ENCODE peak calls at places on chromosome 16, in six cellular contexts. N is breast epithelium, P is sigmoid colon, X is transverse colon, B is lower leg skin, J is adrenal gland. V is an unnamed sample.

GRCh38 chr16:61921373-61921772 is 114.9 kb downstream of the CDH8 start:
- DNase-seq in B (no peak), N (no peak), P (no peak), X (no peak), J (no peak), V (no peak)

GRCh38 chr16:2230376-2230775 is 5.9 kb upstream of the DNASE1L2 start:
- DNase-seq in B (no peak), P (no peak), X (no peak), N (no peak), J (no peak), V (no peak)

GRCh38 chr16:2016407-2016922 is 3.1 kb upstream of the NPW start:
- DNase-seq in B (no peak), P (no peak), N (no peak), X (no peak), J (no peak), V (peak; percentile 56)

GRCh38 chr16:47888142-47888541 is 267.7 kb downstream of the ABCC12 start:
- DNase-seq in B (no peak), P (no peak), J (no peak), X (no peak), N (no peak), V (no peak)

GRCh38 chr16:89737341-89738071 is 16.2 kb downstream of the ZNF276 start:
- DNase-seq in B (no peak), N (no peak), X (no peak), J (no peak), P (no peak), V (no peak)

GRCh38 chr16:85428168-85428898 is 184.8 kb upstream of the GSE1 start:
- DNase-seq in B (no peak), N (no peak), X (peak; percentile 62), J (no peak), P (peak; percentile 66), V (peak; percentile 69)

GRCh38 chr16:78648517-78648916 is 549.1 kb downstream of the WWOX start:
- DNase-seq in J (peak; percentile 20), N (no peak), B (no peak), P (no peak), X (no peak), V (no peak)

GRCh38 chr16:29899516-29900101 is at the start of gene SEZ6L2:
- DNase-seq in J (peak; percentile 83), X (peak; percentile 86), N (peak; percentile 83), B (no peak), P (no peak), V (peak; percentile 66)

GRCh38 chr16:56764835-56765234 is 34.9 kb downstream of the NUP93 start:
- DNase-seq in P (no peak), X (no peak), J (no peak), B (no peak), N (no peak), V (no peak)

GRCh38 chr16:27547134-27547533 is 2.6 kb downstream of the GTF3C1 start:
- DNase-seq in N (no peak), P (peak; percentile 29), B (peak; percentile 23), X (no peak), J (no peak), V (peak; percentile 66)

GRCh38 chr16:46830417-46830901 is 521 bp downstream of the C16orf87 start:
- DNase-seq in N (no peak), X (peak; percentile 48), B (no peak), J (peak; percentile 53), P (no peak), V (peak; percentile 60)

GRCh38 chr16:73143681-73144370 is 95.9 kb upstream of the ZFHX3 start:
- DNase-seq in P (no peak), J (no peak), X (no peak), B (no peak), N (no peak), V (no peak)

GRCh38 chr16:49696414-49697101 is 159.4 kb downstream of the ZNF423 start:
- DNase-seq in N (no peak), B (no peak), J (no peak), X (no peak), P (no peak), V (no peak)

GRCh38 chr16:74842413-74842812 is 67.8 kb upstream of the FA2H start:
- DNase-seq in P (no peak), B (no peak), N (no peak), J (no peak), X (no peak), V (no peak)

GRCh38 chr16:17483266-17483864 is 12.6 kb upstream of the XYLT1 start:
- DNase-seq in B (no peak), J (no peak), N (no peak), X (no peak), P (no peak), V (no peak)

GRCh38 chr16:88003316-88003715 is 52.1 kb downstream of the BANP start:
- DNase-seq in B (no peak), X (no peak), J (no peak), N (no peak), P (peak; percentile 6), V (no peak)

GRCh38 chr16:88005148-88005547 is 53.9 kb downstream of the BANP start:
- DNase-seq in X (no peak), P (peak; percentile 48), N (no peak), J (no peak), B (no peak), V (peak; percentile 70)

GRCh38 chr16:88004391-88004790 is 53.2 kb downstream of the BANP start:
- DNase-seq in J (no peak), N (no peak), P (peak; percentile 61), B (no peak), X (no peak), V (no peak)

GRCh38 chr16:88002749-88003148 is 51.5 kb downstream of the BANP start:
- DNase-seq in P (peak; percentile 25), X (no peak), B (no peak), J (no peak), N (no peak), V (no peak)

GRCh38 chr16:88003736-88004135 is 52.5 kb downstream of the BANP start:
- DNase-seq in B (no peak), P (peak; percentile 10), X (no peak), J (no peak), N (no peak), V (no peak)
- TF ChIP-seq POLR2A in B (no peak), P (no peak), X (no peak), J (no peak), N (no peak), V (no peak)

GRCh38 chr16:66274335-66275110 is 92.0 kb upstream of the CDH5 start:
- DNase-seq in B (no peak), X (no peak), J (no peak), N (no peak), P (peak; percentile 34), V (peak; percentile 57)
- TF ChIP-seq CTCF in B (no peak), X (no peak), J (peak; percentile 41), N (no peak), P (no peak), V (no peak)

DNA sequence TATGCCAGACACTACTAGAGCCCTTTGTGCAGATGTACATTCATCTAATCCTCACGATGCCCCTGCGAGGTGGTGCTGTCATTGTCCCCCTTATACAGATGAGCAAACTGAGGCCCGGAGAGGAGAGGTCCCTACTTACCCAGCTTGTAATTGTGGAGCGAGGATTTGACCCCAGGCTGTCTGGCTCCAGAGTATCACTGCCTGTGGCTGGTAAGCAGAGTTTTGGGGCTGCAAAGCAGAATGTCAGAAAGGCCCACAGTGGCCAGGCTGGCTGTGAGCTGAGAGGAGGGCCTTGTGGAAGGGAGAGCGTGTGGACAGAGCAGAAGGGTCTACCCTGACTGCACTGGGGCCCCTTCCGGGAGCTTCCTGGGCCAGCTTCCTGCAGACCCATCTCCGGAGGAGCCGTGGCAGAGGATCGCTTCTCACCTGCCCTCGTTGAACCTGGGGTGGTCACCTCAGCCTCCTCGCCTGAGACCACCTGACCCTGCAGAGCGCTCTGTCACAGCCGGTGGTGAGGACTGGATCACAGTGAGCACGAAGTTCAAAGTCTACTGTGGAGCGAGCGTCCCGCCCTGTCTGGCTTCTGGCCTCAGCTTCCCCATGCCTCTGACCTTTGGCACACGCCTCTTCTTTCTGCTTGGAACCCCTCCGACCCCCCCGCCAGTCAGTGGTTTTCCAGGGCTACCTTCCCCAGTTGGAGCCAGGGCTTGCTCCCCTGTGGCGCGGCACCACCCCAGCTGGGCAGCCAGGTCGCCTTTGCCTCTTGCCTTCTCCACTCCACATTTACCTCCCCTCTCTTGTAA is 12.1 kb downstream of the CMIP start:
- DNase-seq in X (peak; percentile 77), P (no peak), N (no peak), J (no peak), B (no peak), V (no peak)
- TF ChIP-seq POLR2A in X (no peak), P (no peak), N (no peak), J (no peak), B (no peak), V (no peak)

GRCh38 chr16:14562691-14563491 is 67.2 kb downstream of the PARN start:
- DNase-seq in X (peak; percentile 41), P (peak; percentile 68), N (no peak), B (peak; percentile 55), J (peak; percentile 51), V (peak; percentile 11)
- TF ChIP-seq CTCF in X (peak; percentile 16), P (peak; percentile 44), N (no peak), B (no peak), J (peak; percentile 31), V (no peak)

GRCh38 chr16:25258856-25259179 is 1.2 kb upstream of the ZKSCAN2 start:
- DNase-seq in P (no peak), J (no peak), N (no peak), B (no peak), X (no peak), V (no peak)

GRCh38 chr16:25260416-25260815 is 2.8 kb upstream of the ZKSCAN2 start:
- DNase-seq in X (no peak), N (no peak), B (no peak), P (no peak), J (no peak), V (no peak)

GRCh38 chr16:25256821-25257503 is 683 bp downstream of the ZKSCAN2 start:
- DNase-seq in P (no peak), B (peak; percentile 15), N (no peak), J (peak; percentile 18), X (peak; percentile 10), V (peak; percentile 46)

GRCh38 chr16:25257956-25258855 is 561 bp upstream of the ZKSCAN2 start:
- DNase-seq in P (peak; percentile 93), J (peak; percentile 76), B (peak; percentile 56), X (peak; percentile 87), N (peak; percentile 86), V (peak; percentile 92)

GRCh38 chr16:25257504-25257955 is at the start of gene ZKSCAN2:
- DNase-seq in J (peak; percentile 92), N (peak; percentile 91), P (peak; percentile 95), X (peak; percentile 95), B (peak; percentile 80), V (peak; percentile 92)
- TF ChIP-seq POLR2A in J (peak; percentile 95), N (peak; percentile 71), P (peak; percentile 19), X (peak; percentile 93), B (peak; percentile 73), V (peak; percentile 80)

V was measured in NB4.